ENCODE peak calls at places on chromosomes 5 and 9, in five cellular contexts. E is progenitor cell of endocrine pancreas, H is heart left ventricle, M is foreskin fibroblast, U is sigmoid colon. T is an unnamed sample.

GRCh38 chr9:112541690-112542089 is 55.1 kb downstream of the KIAA1958 start:
- DNase-seq in E (no peak), H (no peak), M (peak), U (no peak), T (no peak)

GRCh38 chr5:82931110-82931509 is 146.1 kb downstream of the TMEM167A start:
- DNase-seq in E (no peak), H (no peak), M (peak), U (no peak), T (no peak)

GRCh38 chr5:91983869-91984268 is 600.8 kb upstream of the ARRDC3 start:
- DNase-seq in E (no peak), H (no peak), M (no peak), U (no peak), T (no peak)

GRCh38 chr5:42250-42649 is 49.7 kb upstream of the PLEKHG4B start:
- DNase-seq in E (no peak), H (no peak), M (peak), U (no peak), T (no peak)

GRCh38 chr9:95107001-95107749 is 210.3 kb downstream of the FANCC start:
- DNase-seq in E (no peak), H (no peak), M (peak), U (peak), T (no peak)

GRCh38 chr9:128713411-128713780 is 10.5 kb downstream of the ZDHHC12 start:
- DNase-seq in E (no peak), H (peak), M (no peak), U (peak), T (no peak)

GRCh38 chr9:124386201-124386600 is 29.0 kb downstream of the PSMB7 start:
- DNase-seq in E (no peak), H (no peak), M (no peak), U (no peak), T (no peak)

GRCh38 chr5:68368686-68369359 is 153.3 kb downstream of the PIK3R1 start:
- DNase-seq in E (no peak), H (no peak), M (peak), U (no peak), T (no peak)

GRCh38 chr9:684055-684949 is 157.2 kb upstream of the DMRT1 start:
- DNase-seq in E (no peak), H (no peak), M (peak), U (no peak), T (no peak)

GRCh38 chr9:19136129-19136528 is 8.8 kb upstream of the PLIN2 start:
- DNase-seq in E (no peak), H (no peak), M (no peak), U (no peak), T (no peak)

GRCh38 chr9:96858018-96858573 is 3.8 kb upstream of the ZNF782 start:
- DNase-seq in E (no peak), H (no peak), M (no peak), U (no peak), T (no peak)

GRCh38 chr9:35516481-35516880 is 26.6 kb downstream of the RUSC2 start:
- DNase-seq in E (no peak), H (no peak), M (peak), U (no peak), T (no peak)

GRCh38 chr9:109793196-109793595 is 13.2 kb downstream of the PALM2AKAP2 start:
- DNase-seq in E (no peak), H (no peak), M (peak), U (no peak), T (no peak)

GRCh38 chr5:108143581-108143980 is 238.3 kb downstream of the FBXL17 start:
- DNase-seq in E (no peak), H (no peak), M (peak), U (no peak), T (no peak)

GRCh38 chr5:16178745-16179372 is 732 bp downstream of the MARCHF11 start:
- DNase-seq in E (peak), H (peak), M (peak), U (no peak), T (peak)

GRCh38 chr5:176675676-176676360 is 28.5 kb downstream of the TSPAN17 start:
- DNase-seq in E (no peak), H (peak), M (peak), U (no peak), T (no peak)

GRCh38 chr5:142342128-142342981 is 17.5 kb upstream of the SPRY4 start:
- DNase-seq in E (no peak), H (no peak), M (peak), U (no peak), T (no peak)

GRCh38 chr9:114412057-114412683 is 24.4 kb upstream of the AKNA start:
- DNase-seq in E (no peak), H (no peak), M (no peak), U (no peak), T (no peak)

GRCh38 chr9:123349691-123350480 is 6.1 kb upstream of the CRB2 start:
- DNase-seq in E (peak), H (no peak), M (peak), U (no peak), T (no peak)

GRCh38 chr5:129113867-129114266 is 19.3 kb downstream of the ISOC1 start:
- DNase-seq in E (no peak), H (no peak), M (no peak), U (no peak), T (no peak)

GRCh38 chr5:153827407-153827806 is 211.3 kb downstream of the FAM114A2 start:
- DNase-seq in E (no peak), H (no peak), M (peak), U (peak), T (no peak)
- TF ChIP-seq CTCF in E (no peak), H (no peak), M (peak), U (no peak), T (no peak)

DNA sequence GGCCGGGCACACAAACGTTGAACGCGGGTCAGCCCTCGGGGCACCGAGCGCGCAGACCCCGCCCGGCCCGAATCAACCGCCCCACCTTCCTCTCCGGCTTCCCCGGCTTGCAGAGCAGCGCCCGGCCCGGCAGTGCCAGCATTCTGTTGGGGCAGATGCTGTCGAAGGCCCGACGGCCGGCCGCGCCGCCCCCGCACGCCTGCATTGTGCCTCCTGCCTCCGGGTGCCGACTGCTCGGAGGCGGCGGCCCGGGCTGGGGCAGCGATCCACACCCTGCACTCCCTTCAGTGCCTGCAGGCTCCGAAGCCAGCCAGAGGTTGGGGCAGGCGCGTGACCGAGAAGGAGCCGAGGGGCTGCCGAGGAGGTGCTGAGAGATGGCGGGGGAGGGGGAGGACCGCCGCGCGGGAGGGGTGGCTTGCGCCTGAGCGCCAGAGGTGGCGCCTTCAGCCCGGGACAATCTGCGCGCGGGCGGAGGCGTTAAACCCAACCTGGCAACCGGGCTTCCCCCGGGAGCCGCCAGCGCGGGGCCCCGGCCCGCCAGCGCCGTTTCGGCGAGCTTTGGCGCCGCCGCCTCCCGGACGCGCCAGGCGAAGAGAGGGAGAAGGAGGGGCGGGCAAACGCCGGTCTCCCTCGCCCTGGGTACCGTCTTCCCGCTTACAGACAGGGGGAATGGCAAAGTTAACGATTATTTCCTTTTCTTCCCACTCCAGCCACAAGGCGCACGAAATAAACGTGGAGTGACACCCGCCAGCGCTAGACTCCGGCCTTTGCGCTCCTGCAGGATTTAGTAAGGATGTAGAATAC is at the start of gene MCIDAS:
- DNase-seq in E (peak), H (peak), M (peak), U (no peak), T (peak)
- TF ChIP-seq CTCF in E (peak), H (peak), M (no peak), U (no peak), T (no peak)

GRCh38 chr9:104025945-104026344 is 68.2 kb upstream of the SMC2 start:
- DNase-seq in E (no peak), H (no peak), M (peak), U (no peak), T (no peak)
- TF ChIP-seq CTCF in E (no peak), H (no peak), M (no peak), U (no peak), T (no peak)

GRCh38 chr5:97422678-97423077 is 239.6 kb upstream of the RIOK2 start:
- DNase-seq in E (no peak), H (no peak), M (peak), U (no peak), T (no peak)

GRCh38 chr5:97425511-97425910 is 242.5 kb upstream of the RIOK2 start:
- DNase-seq in E (no peak), H (no peak), M (peak), U (no peak), T (no peak)

DNA sequence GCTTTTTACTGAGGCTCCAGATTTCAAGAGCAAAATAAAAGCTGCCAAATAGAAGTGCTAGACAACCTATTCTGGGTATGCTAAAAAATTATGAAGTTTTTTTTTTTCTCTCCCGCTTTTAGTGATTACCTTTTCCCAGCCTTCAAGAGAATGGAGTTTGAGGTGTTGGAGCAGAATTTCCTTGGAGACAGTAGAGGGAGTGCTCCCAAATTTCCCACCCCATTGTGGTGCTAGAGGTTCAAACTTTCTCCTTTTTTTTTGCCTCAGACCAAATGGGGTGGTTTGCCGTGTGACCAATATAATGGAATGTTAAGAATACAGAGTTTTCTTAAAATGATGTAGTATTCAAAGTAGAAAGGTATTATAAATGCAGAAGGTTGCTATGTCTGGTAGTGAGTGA is 244.2 kb upstream of the RIOK2 start:
- DNase-seq in E (no peak), H (no peak), M (peak), U (no peak), T (no peak)
- TF ChIP-seq CTCF in E (no peak), H (no peak), M (no peak), U (no peak), T (no peak)

GRCh38 chr9:83327323-83327722 is 210.9 kb downstream of the FRMD3 start:
- DNase-seq in E (no peak), H (no peak), M (peak), U (no peak), T (no peak)
- TF ChIP-seq CTCF in E (no peak), H (no peak), M (no peak), U (no peak), T (no peak)

GRCh38 chr5:180806351-180807011 is 3.9 kb upstream of the MGAT1 start:
- DNase-seq in E (no peak), H (no peak), M (peak), U (peak), T (no peak)

GRCh38 chr5:180801596-180802324 is 846 bp downstream of the MGAT1 start:
- DNase-seq in E (no peak), H (no peak), M (no peak), U (peak), T (no peak)

GRCh38 chr5:180804129-180804601 is 1.6 kb upstream of the MGAT1 start:
- DNase-seq in E (no peak), H (no peak), M (no peak), U (peak), T (no peak)

GRCh38 chr5:180802325-180803180 is at the start of gene MGAT1:
- DNase-seq in E (peak), H (peak), M (peak), U (peak), T (peak)

DNA sequence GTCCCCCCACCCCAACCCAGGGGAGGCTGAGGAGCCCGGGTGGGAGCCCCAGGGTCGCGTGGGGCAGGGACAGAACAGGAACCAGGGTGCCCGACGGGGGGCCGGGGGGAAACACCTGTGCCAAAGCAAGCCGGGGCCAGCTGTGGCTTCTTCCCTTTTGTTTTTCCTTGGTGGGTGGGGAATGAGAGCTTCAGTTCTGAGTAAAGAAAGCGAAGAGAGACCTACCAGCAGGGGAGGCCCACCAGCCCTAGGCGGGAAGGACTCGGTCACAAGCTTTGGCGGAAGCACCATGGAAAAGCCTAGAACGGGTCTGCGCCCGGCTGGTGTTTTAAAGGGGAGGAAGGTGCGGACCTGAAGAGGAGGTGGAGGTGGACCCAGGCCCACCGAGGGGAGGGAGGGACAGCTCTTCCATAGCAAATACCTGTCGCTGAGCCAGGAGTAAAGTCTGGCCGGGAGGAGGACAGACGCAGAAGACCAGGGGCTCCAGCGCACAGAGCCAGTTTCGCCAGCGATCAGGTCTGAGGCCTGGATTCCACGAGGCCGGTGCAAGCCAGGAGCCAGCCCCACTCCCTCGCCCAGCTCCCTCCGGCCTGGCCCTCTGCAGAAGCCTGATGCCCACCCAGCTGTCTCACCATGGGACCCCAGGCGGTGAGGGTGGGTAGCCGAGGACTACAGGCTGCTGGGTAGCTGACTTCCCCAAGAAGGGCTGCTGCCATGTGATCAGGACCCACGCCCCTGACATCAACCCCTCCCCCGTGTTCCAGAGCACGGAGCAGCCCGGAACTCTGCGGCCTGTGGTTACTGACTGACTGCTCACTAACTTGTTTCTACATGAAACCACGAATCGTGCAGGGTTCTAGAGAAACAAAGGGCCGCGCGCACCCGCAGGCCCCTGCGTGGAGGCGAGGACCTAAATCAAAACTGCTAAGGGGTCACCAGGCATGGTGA is 849 bp upstream of the MGAT1 start:
- DNase-seq in E (no peak), H (peak), M (peak), U (peak), T (peak)
- TF ChIP-seq CTCF in E (no peak), H (peak), M (no peak), U (no peak), T (no peak)

GRCh38 chr5:141175933-141176332 is 1.7 kb upstream of the PCDHB8 start:
- DNase-seq in E (no peak), H (no peak), M (no peak), U (no peak), T (no peak)

GRCh38 chr5:141172381-141173204 is at the start of gene PCDHB7:
- DNase-seq in E (no peak), H (no peak), M (peak), U (no peak), T (no peak)
- TF ChIP-seq CTCF in E (no peak), H (peak), M (peak), U (no peak), T (peak)

GRCh38 chr5:88892669-88893068 is 9.7 kb upstream of the MEF2C start:
- DNase-seq in E (no peak), H (no peak), M (no peak), U (no peak), T (no peak)
- TF ChIP-seq CTCF in E (no peak), H (no peak), M (no peak), U (no peak), T (no peak)

GRCh38 chr5:14508046-14508445 is 73.5 kb upstream of the OTULINL start:
- DNase-seq in E (no peak), H (no peak), M (no peak), U (no peak), T (no peak)

GRCh38 chr5:14510880-14511279 is 70.7 kb upstream of the OTULINL start:
- DNase-seq in E (no peak), H (no peak), M (no peak), U (no peak), T (no peak)

GRCh38 chr5:14512574-14512973 is 69.0 kb upstream of the OTULINL start:
- DNase-seq in E (no peak), H (no peak), M (no peak), U (no peak), T (no peak)

GRCh38 chr5:14509556-14509955 is 72.0 kb upstream of the OTULINL start:
- DNase-seq in E (no peak), H (no peak), M (no peak), U (no peak), T (no peak)

DNA sequence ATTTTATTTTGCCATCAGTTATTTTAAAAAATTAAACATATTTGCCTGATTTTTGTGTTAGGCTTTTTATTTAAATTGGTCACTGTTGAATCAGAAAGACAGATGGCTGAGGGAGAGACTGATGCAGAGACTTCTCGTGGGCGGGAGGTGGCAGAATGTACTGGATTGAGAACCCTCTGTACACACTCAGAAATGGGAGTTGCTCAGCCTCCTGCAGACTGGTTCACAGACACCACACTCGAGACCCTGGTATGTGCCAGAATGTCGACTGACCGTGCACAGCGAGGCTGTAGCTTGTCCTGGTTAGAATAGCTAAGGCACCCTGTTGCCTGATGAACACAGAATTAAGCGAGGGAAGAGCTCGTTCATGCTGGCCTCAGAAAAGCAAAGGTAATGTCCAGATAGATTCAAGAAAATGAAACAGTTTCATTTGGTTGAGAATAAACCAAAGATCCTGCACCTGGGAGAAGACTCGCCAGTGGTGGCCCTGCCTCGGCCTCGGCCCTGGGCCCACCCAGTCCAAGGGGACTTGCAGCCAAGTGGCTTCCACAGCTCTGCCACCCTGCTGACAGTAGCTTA is 71.3 kb upstream of the OTULINL start:
- DNase-seq in E (no peak), H (no peak), M (peak), U (no peak), T (no peak)
- TF ChIP-seq CTCF in E (no peak), H (no peak), M (no peak), U (no peak), T (no peak)

T was measured in type B pancreatic cell.